ENCODE peak calls at places on chromosomes 3 and 15, in four cellular contexts. C is esophagus squamous epithelium, G is lower leg skin, D is vagina. K is an unnamed sample.

GRCh38 chr3:122533931-122534334 is 19.2 kb upstream of the KPNA1 start:
- DNase-seq in D (no peak), G (no peak), C (no peak), K (peak; percentile 53)

GRCh38 chr3:66261318-66261717 is 40.5 kb downstream of the SLC25A26 start:
- DNase-seq in C (no peak), D (no peak), G (no peak), K (no peak)

GRCh38 chr3:110473405-110473804 is 598.2 kb upstream of the NECTIN3 start:
- DNase-seq in D (no peak), C (no peak), G (no peak), K (no peak)

GRCh38 chr3:52238193-52238760 is 681 bp downstream of the TWF2 start:
- DNase-seq in G (no peak), C (no peak), D (no peak), K (no peak)

GRCh38 chr3:24615177-24615576 is 120.5 kb upstream of the THRB start:
- DNase-seq in D (no peak), C (no peak), G (no peak), K (no peak)

GRCh38 chr3:159892171-159892791 is 96.4 kb upstream of the IL12A start:
- DNase-seq in D (no peak), C (no peak), G (no peak), K (no peak)

GRCh38 chr3:36677331-36678007 is 86.9 kb downstream of the DCLK3 start:
- DNase-seq in D (no peak), G (no peak), C (no peak), K (no peak)

GRCh38 chr3:20396335-20396734 is 210.3 kb upstream of the SGO1 start:
- DNase-seq in D (no peak), G (no peak), C (no peak), K (no peak)

GRCh38 chr3:113261996-113262665 is 50.8 kb downstream of the BOC start:
- DNase-seq in C (no peak), D (no peak), G (peak; percentile 76), K (no peak)

GRCh38 chr3:28649266-28649665 is 300.6 kb upstream of the AZI2 start:
- DNase-seq in G (no peak), C (no peak), D (no peak), K (no peak)

GRCh38 chr15:37098468-37099320 is 1.7 kb downstream of the MEIS2 start:
- DNase-seq in D (no peak), G (no peak), C (no peak), K (no peak)

GRCh38 chr15:77710171-77710570 is 77.5 kb upstream of the LINGO1 start:
- DNase-seq in C (no peak), D (no peak), G (no peak), K (no peak)

GRCh38 chr15:39180494-39180930 is 400.4 kb upstream of the THBS1 start:
- DNase-seq in D (no peak), G (no peak), C (no peak), K (no peak)

GRCh38 chr3:74633021-74633420 is 18.6 kb upstream of the CNTN3 start:
- DNase-seq in G (no peak), D (no peak), C (no peak), K (no peak)

GRCh38 chr3:170012683-170013400 is 25.0 kb upstream of the GPR160 start:
- DNase-seq in D (no peak), G (no peak), C (no peak), K (no peak)

GRCh38 chr3:170007031-170007663 is 30.6 kb upstream of the GPR160 start:
- DNase-seq in C (no peak), G (no peak), D (no peak), K (peak; percentile 35)

DNA sequence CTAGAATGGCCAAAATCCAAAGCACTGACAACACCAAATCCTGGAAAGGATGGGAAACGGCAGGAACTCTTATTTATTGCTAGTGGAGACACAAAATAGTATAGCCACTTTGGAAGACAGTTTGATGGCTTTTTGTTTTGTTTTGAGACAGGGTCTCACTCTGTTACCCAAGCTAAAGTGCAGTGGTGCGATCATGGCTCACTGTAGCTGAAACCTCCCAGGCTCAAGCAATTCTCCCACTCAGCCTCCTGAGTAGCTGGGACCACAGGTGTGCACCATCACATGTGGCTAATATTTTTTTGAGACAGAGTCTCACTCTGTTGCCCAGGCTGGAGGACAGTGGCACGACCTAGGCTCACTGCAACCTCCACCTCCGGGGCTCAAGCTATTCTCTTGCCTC is 27.3 kb upstream of the GPR160 start:
- DNase-seq in G (no peak), D (no peak), C (no peak), K (no peak)
- TF ChIP-seq POLR2A in G (no peak), D (no peak), C (no peak), K (no peak)

GRCh38 chr3:181326637-181327223 is 337.2 kb upstream of the DNAJC19 start:
- DNase-seq in G (no peak), C (no peak), D (no peak), K (peak; percentile 10)

GRCh38 chr3:181329024-181329423 is 339.5 kb upstream of the DNAJC19 start:
- DNase-seq in C (no peak), G (no peak), D (no peak), K (no peak)

GRCh38 chr3:181330257-181330656 is 340.7 kb upstream of the DNAJC19 start:
- DNase-seq in G (no peak), C (no peak), D (no peak), K (no peak)

GRCh38 chr3:181330821-181331563 is 341.5 kb upstream of the DNAJC19 start:
- DNase-seq in C (no peak), D (no peak), G (no peak), K (no peak)

GRCh38 chr3:181327349-181327748 is 337.8 kb upstream of the DNAJC19 start:
- DNase-seq in D (no peak), G (no peak), C (no peak), K (no peak)
- TF ChIP-seq POLR2A in D (no peak), G (no peak), C (no peak), K (no peak)

GRCh38 chr3:142595141-142595540 is 1.1 kb upstream of the PLS1 start:
- DNase-seq in C (no peak), D (no peak), G (no peak), K (no peak)

GRCh38 chr3:142596726-142597088 is 514 bp downstream of the PLS1 start:
- DNase-seq in D (no peak), C (no peak), G (no peak), K (no peak)

GRCh38 chr3:142595951-142596725 is at the start of gene PLS1:
- DNase-seq in C (no peak), G (peak; percentile 69), D (no peak), K (peak; percentile 81)

GRCh38 chr3:142595581-142595950 is 627 bp upstream of the PLS1 start:
- DNase-seq in D (no peak), C (no peak), G (no peak), K (no peak)

DNA sequence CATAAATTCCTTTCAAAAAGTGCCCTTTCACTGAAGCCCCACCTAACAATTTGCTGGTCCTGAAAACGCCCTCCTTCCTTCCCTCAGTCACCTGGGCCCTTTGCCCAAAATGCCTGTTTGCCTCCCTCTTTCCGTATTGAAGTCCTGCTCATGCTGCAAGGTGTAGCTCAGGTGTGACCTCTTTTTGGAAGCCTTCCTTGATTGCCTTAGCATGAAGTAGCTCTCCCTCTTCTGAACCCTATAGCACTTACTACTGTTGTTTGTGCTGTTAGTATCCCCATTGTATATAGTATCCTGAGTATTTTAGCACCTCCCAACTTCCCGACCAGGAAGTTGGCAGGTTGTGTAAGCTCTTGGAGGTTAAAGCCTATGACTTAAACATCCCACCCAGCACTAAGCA is 1.7 kb downstream of the PLS1 start:
- DNase-seq in C (no peak), D (no peak), G (no peak), K (no peak)
- TF ChIP-seq POLR2A in C (no peak), D (no peak), G (no peak), K (no peak)

GRCh38 chr3:15638891-15639262 is 37.3 kb downstream of the BTD start:
- DNase-seq in D (no peak), C (no peak), G (no peak), K (no peak)

GRCh38 chr3:15634671-15635661 is 33.4 kb downstream of the BTD start:
- DNase-seq in D (no peak), C (no peak), G (no peak), K (no peak)

GRCh38 chr3:15638193-15638890 is 36.8 kb downstream of the BTD start:
- DNase-seq in C (no peak), G (no peak), D (no peak), K (no peak)

GRCh38 chr3:15636028-15636709 is 34.6 kb downstream of the BTD start:
- DNase-seq in G (no peak), D (no peak), C (no peak), K (no peak)

DNA sequence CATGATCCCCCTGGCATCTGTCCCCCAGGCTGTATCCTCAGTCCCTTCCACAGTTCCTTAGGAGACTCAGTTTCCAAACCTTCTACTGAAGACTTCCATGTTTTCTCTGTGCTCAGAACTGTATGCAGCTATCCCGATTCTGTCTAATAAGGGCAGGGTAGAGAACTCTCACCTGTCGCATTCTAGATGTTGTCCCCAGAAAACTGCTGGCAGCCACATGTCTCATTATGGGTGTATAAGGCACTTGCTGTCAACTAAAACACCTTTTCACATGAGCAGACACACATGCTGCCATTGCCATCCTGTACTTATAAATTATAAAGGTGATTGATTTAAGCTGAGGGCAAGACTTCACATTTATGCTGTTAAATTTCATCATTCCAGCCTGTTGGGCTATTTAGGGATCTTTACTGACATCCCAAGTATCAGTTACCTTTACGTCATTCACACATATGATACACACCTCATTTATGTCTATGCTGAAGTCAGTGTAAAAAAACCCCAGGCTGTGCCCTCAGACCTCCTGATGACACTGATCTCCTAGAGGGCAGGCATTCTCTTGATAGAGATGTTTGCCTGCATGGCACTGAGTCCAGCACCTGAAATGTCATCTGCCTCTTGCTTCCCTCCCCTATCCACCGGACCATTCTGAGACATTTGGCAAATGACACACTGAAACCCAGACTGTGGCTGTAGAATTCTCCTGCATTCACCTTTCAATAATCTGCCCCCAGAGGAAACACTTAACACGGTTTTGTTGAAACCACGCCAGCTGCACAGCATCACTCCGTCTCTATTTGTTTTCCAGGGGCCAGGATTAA is 35.8 kb downstream of the BTD start:
- DNase-seq in G (no peak), D (no peak), C (no peak), K (no peak)
- TF ChIP-seq POLR2A in G (no peak), D (no peak), C (no peak), K (no peak)

GRCh38 chr15:66803182-66803729 is 101.2 kb downstream of the SMAD6 start:
- DNase-seq in D (no peak), G (peak; percentile 74), C (no peak), K (no peak)
- TF ChIP-seq POLR2A in D (no peak), G (no peak), C (no peak), K (no peak)

GRCh38 chr15:41332788-41333527 is at the start of gene NUSAP1:
- DNase-seq in G (no peak), D (no peak), C (no peak), K (peak; percentile 25)

GRCh38 chr15:41331281-41331680 is 1.1 kb downstream of the OIP5 start:
- DNase-seq in D (no peak), G (no peak), C (no peak), K (no peak)

GRCh38 chr15:41336549-41336948 is 3.9 kb downstream of the NUSAP1 start:
- DNase-seq in C (no peak), D (no peak), G (no peak), K (no peak)

GRCh38 chr15:41334293-41335120 is 1.8 kb downstream of the NUSAP1 start:
- DNase-seq in G (no peak), D (no peak), C (no peak), K (no peak)

GRCh38 chr15:41331833-41332787 is at the start of gene OIP5:
- DNase-seq in G (peak; percentile 99), D (peak; percentile 99), C (peak; percentile 97), K (peak; percentile 95)
- TF ChIP-seq POLR2A in G (no peak), D (no peak), C (no peak), K (peak; percentile 89)